ENCODE peak calls at places on chromosomes 5 and 9, in seven cellular contexts. E is activated gamma-delta T cell treated with Interleukin-2 at 50 U/mL for 16 hours; Q is LoVo; C is activated B cell treated with CpG ODN at 0.5 μM for 24 hours; F is EL; U is activated T-cell treated with anti-CD3 and anti-CD28 coated beads, Interleukin-2, amount 50 U/mL, for 72 hours; Y is progenitor cell of endocrine pancreas. X is an unnamed sample.

GRCh38 chr5:112228672-112229071 is 190.4 kb downstream of the EPB41L4A start:
- DNase-seq in E (no peak), Q (peak; percentile 84), C (no peak), F (peak; percentile 41), U (no peak), Y (no peak), X (no peak)

GRCh38 chr5:170338933-170339779 is 41.6 kb upstream of the LCP2 start:
- DNase-seq in E (peak; percentile 58), Q (no peak), C (peak; percentile 35), F (no peak), U (peak; percentile 66), Y (no peak), X (peak; percentile 64)

GRCh38 chr9:19517202-19517942 is 108.6 kb downstream of the ACER2 start:
- DNase-seq in E (no peak), Q (no peak), C (no peak), F (no peak), U (peak; percentile 11), Y (no peak), X (no peak)

GRCh38 chr5:11452854-11453253 is 451.4 kb downstream of the CTNND2 start:
- DNase-seq in E (no peak), Q (no peak), C (no peak), F (no peak), U (no peak), Y (no peak), X (no peak)

GRCh38 chr9:130692365-130692764 is 1.2 kb upstream of the EXOSC2 start:
- DNase-seq in E (no peak), Q (no peak), C (no peak), F (no peak), U (peak; percentile 22), Y (peak; percentile 69), X (no peak)

GRCh38 chr5:58410441-58410840 is 49.4 kb downstream of the PLK2 start:
- DNase-seq in E (no peak), Q (no peak), C (no peak), F (peak; percentile 83), U (no peak), Y (no peak), X (no peak)

GRCh38 chr5:151075698-151076331 is 5.0 kb downstream of the TNIP1 start:
- DNase-seq in E (no peak), Q (peak; percentile 25), C (no peak), F (peak; percentile 80), U (peak; percentile 41), Y (no peak), X (no peak)

GRCh38 chr5:133236541-133236951 is 184.7 kb downstream of the HSPA4 start:
- DNase-seq in E (no peak), Q (no peak), C (peak; percentile 8), F (no peak), U (no peak), Y (no peak), X (no peak)

GRCh38 chr5:96691503-96692303 is 29.5 kb downstream of the CAST start:
- DNase-seq in E (no peak), Q (no peak), C (no peak), F (peak; percentile 17), U (no peak), Y (no peak), X (no peak)

GRCh38 chr5:134543820-134544692 is 18.6 kb downstream of the JADE2 start:
- DNase-seq in E (no peak), Q (no peak), C (peak; percentile 61), F (no peak), U (peak; percentile 61), Y (no peak), X (peak; percentile 75)

GRCh38 chr5:155773680-155774079 is 553.3 kb upstream of the SGCD start:
- DNase-seq in E (peak; percentile 11), Q (no peak), C (no peak), F (no peak), U (no peak), Y (no peak), X (no peak)

GRCh38 chr5:31698667-31699066 is 59.7 kb downstream of the PDZD2 start:
- DNase-seq in E (no peak), Q (no peak), C (no peak), F (no peak), U (no peak), Y (no peak), X (no peak)

GRCh38 chr5:96978812-96979449 is 43.1 kb downstream of the LNPEP start:
- DNase-seq in E (no peak), Q (no peak), C (no peak), F (peak; percentile 73), U (no peak), Y (no peak), X (no peak)

GRCh38 chr5:113163328-113163727 is 186.7 kb downstream of the DCP2 start:
- DNase-seq in E (no peak), Q (peak; percentile 45), C (no peak), F (peak; percentile 65), U (no peak), Y (no peak), X (no peak)

GRCh38 chr9:88043647-88044046 is 69.3 kb upstream of the CDK20 start:
- DNase-seq in E (no peak), Q (no peak), C (no peak), F (no peak), U (no peak), Y (no peak), X (no peak)

GRCh38 chr9:113682297-113682771 is 193.8 kb upstream of the ZNF618 start:
- DNase-seq in E (peak; percentile 29), Q (peak; percentile 66), C (no peak), F (peak; percentile 90), U (peak; percentile 46), Y (peak; percentile 65), X (no peak)

GRCh38 chr5:35360671-35361070 is 130.4 kb upstream of the PRLR start:
- DNase-seq in E (no peak), Q (no peak), C (no peak), F (no peak), U (peak; percentile 1), Y (no peak), X (no peak)

GRCh38 chr9:23321049-23321448 is 505.0 kb downstream of the ELAVL2 start:
- DNase-seq in E (no peak), Q (no peak), C (no peak), F (no peak), U (no peak), Y (no peak), X (no peak)

GRCh38 chr5:148620696-148621095 is 33.6 kb downstream of the HTR4 start:
- DNase-seq in E (no peak), Q (no peak), C (no peak), F (no peak), U (peak; percentile 15), Y (no peak), X (no peak)

X was measured in CD14-positive monocyte.